ENCODE peak calls at places on chromosome 16, in five cellular contexts. T is K562, C is GM12878, Q is H1, A is HepG2. G is an unnamed sample.

GRCh38 chr16:52597772-52598483 is 51.0 kb upstream of the TOX3 start:
- DNase-seq in T (no peak), C (no peak), Q (no peak), A (peak; percentile 99), G (no peak)

GRCh38 chr16:51937771-51938170 is 609.2 kb downstream of the TOX3 start:
- DNase-seq in T (no peak), C (no peak), Q (no peak), A (no peak), G (no peak)

GRCh38 chr16:17070882-17071592 is 399.7 kb downstream of the XYLT1 start:
- DNase-seq in T (no peak), C (peak; percentile 98), Q (no peak), A (no peak), G (no peak)

GRCh38 chr16:4272114-4272954 is 489 bp downstream of the TFAP4 start:
- DNase-seq in T (peak; percentile 66), C (no peak), Q (no peak), A (peak; percentile 35), G (peak; percentile 75)

GRCh38 chr16:526181-527014 is 1.1 kb upstream of the CAPN15 start:
- DNase-seq in T (no peak), C (no peak), Q (no peak), A (no peak), G (no peak)

GRCh38 chr16:66905633-66906539 is 12.8 kb downstream of the CDH16 start:
- DNase-seq in T (peak; percentile 90), C (no peak), Q (no peak), A (peak; percentile 99), G (peak; percentile 41)

GRCh38 chr16:15434425-15435215 is at the start of gene BMERB1:
- DNase-seq in T (no peak), C (no peak), Q (no peak), A (no peak), G (peak; percentile 94)

GRCh38 chr16:85372627-85373372 is 240.3 kb upstream of the GSE1 start:
- DNase-seq in T (peak; percentile 56), C (no peak), Q (no peak), A (peak; percentile 16), G (no peak)

GRCh38 chr16:79770244-79771064 is 169.9 kb upstream of the MAF start:
- DNase-seq in T (peak; percentile 99), C (peak; percentile 12), Q (peak; percentile 67), A (peak; percentile 63), G (peak; percentile 93)

GRCh38 chr16:83806036-83806435 is 1.7 kb upstream of the HSBP1 start:
- DNase-seq in T (no peak), C (no peak), Q (no peak), A (no peak), G (no peak)

GRCh38 chr16:30395992-30396560 is 856 bp downstream of the ZNF48 start:
- DNase-seq in T (no peak), C (no peak), Q (no peak), A (no peak), G (peak; percentile 68)

GRCh38 chr16:82074019-82074558 is 39.0 kb downstream of the HSD17B2 start:
- DNase-seq in T (no peak), C (no peak), Q (no peak), A (no peak), G (no peak)

GRCh38 chr16:83732536-83732935 is 75.2 kb upstream of the HSBP1 start:
- DNase-seq in T (no peak), C (no peak), Q (no peak), A (no peak), G (no peak)

GRCh38 chr16:2912330-2913199 is 834 bp downstream of the FLYWCH1 start:
- DNase-seq in T (peak; percentile 59), C (no peak), Q (no peak), A (peak; percentile 6), G (peak; percentile 47)

GRCh38 chr16:53091508-53092211 is 36.9 kb downstream of the CHD9 start:
- DNase-seq in T (no peak), C (peak; percentile 72), Q (no peak), A (no peak), G (peak; percentile 76)

GRCh38 chr16:17526956-17527355 is 56.2 kb upstream of the XYLT1 start:
- DNase-seq in T (no peak), C (no peak), Q (no peak), A (no peak), G (no peak)

GRCh38 chr16:56932588-56933265 is 785 bp downstream of the HERPUD1 start:
- DNase-seq in T (peak; percentile 52), C (no peak), Q (no peak), A (peak; percentile 94), G (peak; percentile 67)

GRCh38 chr16:71917900-71918299 is 22.6 kb downstream of the IST1 start:
- DNase-seq in T (no peak), C (no peak), Q (no peak), A (no peak), G (no peak)

GRCh38 chr16:67847064-67847861 is at the start of gene CENPT:
- DNase-seq in T (peak; percentile 77), C (no peak), Q (no peak), A (peak; percentile 70), G (peak; percentile 55)

GRCh38 chr16:24841291-24841690 is 4.5 kb upstream of the SLC5A11 start:
- DNase-seq in T (no peak), C (no peak), Q (no peak), A (no peak), G (no peak)

GRCh38 chr16:55480228-55480655 is 1.2 kb downstream of the MMP2 start:
- DNase-seq in T (no peak), C (no peak), Q (no peak), A (no peak), G (peak; percentile 84)

GRCh38 chr16:2511128-2511785 is 2.5 kb upstream of the ATP6V0C start:
- DNase-seq in T (peak; percentile 82), C (no peak), Q (no peak), A (no peak), G (no peak)

GRCh38 chr16:53515259-53515658 is 12.2 kb upstream of the AKTIP start:
- DNase-seq in T (no peak), C (no peak), Q (no peak), A (no peak), G (no peak)

GRCh38 chr16:12775689-12776236 is 27.9 kb downstream of the CPPED1 start:
- DNase-seq in T (no peak), C (no peak), Q (no peak), A (no peak), G (no peak)

GRCh38 chr16:63473710-63474109 is 1437.5 kb upstream of the CDH8 start:
- DNase-seq in T (no peak), C (no peak), Q (no peak), A (no peak), G (no peak)

GRCh38 chr16:54303613-54304012 is 17.0 kb upstream of the IRX3 start:
- DNase-seq in T (no peak), C (no peak), Q (no peak), A (no peak), G (no peak)

DNA sequence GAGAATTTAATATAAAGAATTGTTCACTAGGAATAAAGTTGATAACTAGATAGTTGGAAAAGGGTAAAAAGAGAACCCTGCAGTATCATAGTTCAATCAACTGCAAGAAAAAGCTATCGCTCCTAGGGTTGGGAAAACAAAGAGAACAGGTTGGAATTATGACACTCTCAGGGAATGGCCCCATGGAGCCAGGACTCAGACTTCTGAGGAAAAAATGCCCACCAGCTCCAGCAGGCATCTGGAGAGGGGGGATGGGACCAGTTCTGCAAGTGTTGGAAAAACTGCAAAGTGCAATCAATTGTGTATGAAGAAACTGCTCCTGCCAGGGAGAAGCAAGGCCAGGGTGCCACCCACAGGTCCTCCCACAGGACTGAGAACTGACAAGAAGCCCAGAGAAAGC is 576.9 kb upstream of the CDH5 start:
- DNase-seq in T (no peak), C (no peak), Q (no peak), A (no peak), G (no peak)
- TF ChIP-seq YY1 in T (no peak), C (no peak), Q (no peak), A (no peak), G (no peak)

GRCh38 chr16:13959626-13960025 is 39.7 kb downstream of the ERCC4 start:
- DNase-seq in T (no peak), C (no peak), Q (no peak), A (no peak), G (no peak)

GRCh38 chr16:13956635-13957196 is 36.8 kb downstream of the ERCC4 start:
- DNase-seq in T (no peak), C (peak; percentile 60), Q (no peak), A (no peak), G (no peak)

GRCh38 chr16:13961099-13961811 is 41.3 kb downstream of the ERCC4 start:
- DNase-seq in T (no peak), C (no peak), Q (no peak), A (peak; percentile 56), G (no peak)

GRCh38 chr16:13958438-13958837 is 38.5 kb downstream of the ERCC4 start:
- DNase-seq in T (no peak), C (no peak), Q (no peak), A (no peak), G (no peak)

DNA sequence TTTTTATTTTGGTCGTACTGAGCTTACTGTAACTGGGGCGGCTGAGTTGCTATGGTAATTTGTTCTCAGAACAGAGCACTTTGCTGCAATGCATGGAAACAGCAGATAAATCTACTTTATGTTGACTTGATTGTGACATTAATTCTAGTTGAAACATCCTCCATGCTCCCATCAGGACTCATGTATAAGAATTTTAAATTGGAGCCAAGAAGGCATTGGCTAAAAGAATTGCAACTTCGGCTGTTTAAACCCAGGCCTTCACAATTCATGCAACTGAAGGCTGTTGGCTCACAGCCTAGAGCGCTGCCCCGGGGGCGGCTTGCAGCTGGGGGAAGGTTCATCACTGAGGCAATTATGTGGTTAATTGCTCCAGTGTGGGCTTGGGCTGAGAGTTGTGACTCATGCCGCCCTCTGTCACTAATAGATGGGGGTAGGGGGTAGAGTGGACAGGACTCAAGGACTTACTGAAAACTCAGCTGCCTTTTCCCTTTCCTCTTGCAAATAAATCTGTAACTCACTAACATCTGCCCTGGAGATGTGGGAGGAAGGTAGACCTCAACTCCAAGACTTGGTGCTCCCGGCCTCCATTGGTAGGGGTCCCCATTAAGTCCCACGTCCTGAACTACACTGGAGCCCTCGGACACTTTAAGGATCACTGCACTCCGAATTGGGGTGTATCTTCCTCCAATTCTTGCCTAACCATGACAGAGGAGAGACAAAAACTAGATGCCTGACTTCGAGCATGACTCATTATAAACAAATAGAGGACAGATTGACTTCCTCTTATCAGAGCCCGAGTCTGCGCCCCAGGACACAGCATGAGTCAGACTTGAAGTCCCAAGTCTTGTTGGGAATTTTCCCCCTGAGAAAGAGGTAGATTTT is 37.5 kb downstream of the ERCC4 start:
- DNase-seq in T (peak; percentile 32), C (peak; percentile 56), Q (no peak), A (peak; percentile 94), G (peak; percentile 37)
- TF ChIP-seq CHD2 in T (no peak), C (peak; percentile 75), Q (no peak), A (no peak), G (no peak)

GRCh38 chr16:88014954-88015805 is 63.9 kb downstream of the BANP start:
- DNase-seq in T (no peak), C (no peak), Q (no peak), A (no peak), G (no peak)

GRCh38 chr16:88014201-88014781 is 63.1 kb downstream of the BANP start:
- DNase-seq in T (no peak), C (no peak), Q (no peak), A (peak; percentile 20), G (no peak)

GRCh38 chr16:88013766-88014165 is 62.5 kb downstream of the BANP start:
- DNase-seq in T (no peak), C (no peak), Q (no peak), A (no peak), G (no peak)

GRCh38 chr16:88012360-88012759 is 61.1 kb downstream of the BANP start:
- DNase-seq in T (no peak), C (no peak), Q (no peak), A (no peak), G (no peak)

GRCh38 chr16:88013091-88013609 is 61.9 kb downstream of the BANP start:
- DNase-seq in T (no peak), C (no peak), Q (no peak), A (no peak), G (no peak)
- TF ChIP-seq YY1 in T (no peak), C (no peak), Q (no peak), A (no peak), G (no peak)

GRCh38 chr16:78177927-78178326 is 78.5 kb downstream of the WWOX start:
- DNase-seq in T (no peak), C (no peak), Q (no peak), A (peak; percentile 35), G (peak; percentile 30)
- TF ChIP-seq CHD2 in T (no peak), C (no peak), Q (no peak), A (no peak), G (no peak)